ENCODE peak calls at places on chromosomes 7 and 10, in eight cellular contexts. One of them, this sample, is unnamed.

GRCh38 chr10:101367569-101368453 is 13.8 kb downstream of the BTRC start:
- DNase-seq in neural progenitor cell: no peak
- DNase-seq in GM10248: no peak
- DNase-seq in CD4-positive, alpha-beta T cell: no peak
- DNase-seq in lower lobe of right lung: no peak
- DNase-seq in cardiac fibroblast: peak; percentile 94
- DNase-seq in CD8-positive, alpha-beta T cell: no peak
- DNase-seq in body of pancreas: no peak
- DNase-seq in this sample: no peak

GRCh38 chr7:43914795-43915194 is 8.4 kb upstream of the URGCP start:
- DNase-seq in neural progenitor cell: no peak
- DNase-seq in GM10248: no peak
- DNase-seq in CD4-positive, alpha-beta T cell: no peak
- DNase-seq in lower lobe of right lung: no peak
- DNase-seq in cardiac fibroblast: no peak
- DNase-seq in CD8-positive, alpha-beta T cell: no peak
- DNase-seq in body of pancreas: no peak
- DNase-seq in this sample: no peak

GRCh38 chr7:6579446-6579845 is 2.2 kb downstream of the ZDHHC4 start:
- DNase-seq in neural progenitor cell: no peak
- DNase-seq in GM10248: no peak
- DNase-seq in CD4-positive, alpha-beta T cell: no peak
- DNase-seq in lower lobe of right lung: no peak
- DNase-seq in cardiac fibroblast: peak; percentile 42
- DNase-seq in CD8-positive, alpha-beta T cell: no peak
- DNase-seq in body of pancreas: no peak
- DNase-seq in this sample: no peak

GRCh38 chr10:124722812-124723783 is 21.1 kb downstream of the FAM53B start:
- DNase-seq in neural progenitor cell: no peak
- DNase-seq in GM10248: peak; percentile 91
- DNase-seq in CD4-positive, alpha-beta T cell: no peak
- DNase-seq in lower lobe of right lung: peak; percentile 63
- DNase-seq in cardiac fibroblast: no peak
- DNase-seq in CD8-positive, alpha-beta T cell: peak; percentile 28
- DNase-seq in body of pancreas: no peak
- DNase-seq in this sample: no peak

GRCh38 chr10:33193867-33194521 is 140.5 kb downstream of the NRP1 start:
- DNase-seq in neural progenitor cell: no peak
- DNase-seq in GM10248: no peak
- DNase-seq in CD4-positive, alpha-beta T cell: no peak
- DNase-seq in lower lobe of right lung: no peak
- DNase-seq in cardiac fibroblast: peak; percentile 92
- DNase-seq in CD8-positive, alpha-beta T cell: no peak
- DNase-seq in body of pancreas: no peak
- DNase-seq in this sample: no peak

GRCh38 chr10:33822774-33823173 is 488.3 kb upstream of the NRP1 start:
- DNase-seq in neural progenitor cell: no peak
- DNase-seq in GM10248: no peak
- DNase-seq in CD4-positive, alpha-beta T cell: no peak
- DNase-seq in lower lobe of right lung: no peak
- DNase-seq in cardiac fibroblast: peak; percentile 18
- DNase-seq in CD8-positive, alpha-beta T cell: no peak
- DNase-seq in body of pancreas: no peak
- DNase-seq in this sample: no peak

GRCh38 chr10:11578802-11579255 is 32.6 kb downstream of the USP6NL start:
- DNase-seq in neural progenitor cell: no peak
- DNase-seq in GM10248: peak; percentile 42
- DNase-seq in CD4-positive, alpha-beta T cell: no peak
- DNase-seq in lower lobe of right lung: no peak
- DNase-seq in cardiac fibroblast: no peak
- DNase-seq in CD8-positive, alpha-beta T cell: no peak
- DNase-seq in body of pancreas: no peak
- DNase-seq in this sample: no peak

GRCh38 chr7:151793531-151793935 is 83.4 kb downstream of the PRKAG2 start:
- DNase-seq in neural progenitor cell: no peak
- DNase-seq in GM10248: no peak
- DNase-seq in CD4-positive, alpha-beta T cell: no peak
- DNase-seq in lower lobe of right lung: peak; percentile 87
- DNase-seq in cardiac fibroblast: peak; percentile 16
- DNase-seq in CD8-positive, alpha-beta T cell: no peak
- DNase-seq in body of pancreas: peak; percentile 64
- DNase-seq in this sample: no peak

GRCh38 chr10:17649836-17650235 is 5.9 kb downstream of the STAM start:
- DNase-seq in neural progenitor cell: no peak
- DNase-seq in GM10248: no peak
- DNase-seq in CD4-positive, alpha-beta T cell: no peak
- DNase-seq in lower lobe of right lung: no peak
- DNase-seq in cardiac fibroblast: peak; percentile 80
- DNase-seq in CD8-positive, alpha-beta T cell: no peak
- DNase-seq in body of pancreas: no peak
- DNase-seq in this sample: no peak

GRCh38 chr10:125868372-125868975 is 12.6 kb downstream of the DHX32 start:
- DNase-seq in neural progenitor cell: peak; percentile 54
- DNase-seq in GM10248: peak; percentile 32
- DNase-seq in CD4-positive, alpha-beta T cell: no peak
- DNase-seq in lower lobe of right lung: no peak
- DNase-seq in cardiac fibroblast: peak; percentile 75
- DNase-seq in CD8-positive, alpha-beta T cell: no peak
- DNase-seq in body of pancreas: peak; percentile 48
- DNase-seq in this sample: no peak

GRCh38 chr7:141198191-141198958 is 124.5 kb downstream of the TMEM178B start:
- DNase-seq in neural progenitor cell: no peak
- DNase-seq in GM10248: no peak
- DNase-seq in CD4-positive, alpha-beta T cell: no peak
- DNase-seq in lower lobe of right lung: no peak
- DNase-seq in cardiac fibroblast: no peak
- DNase-seq in CD8-positive, alpha-beta T cell: no peak
- DNase-seq in body of pancreas: no peak
- DNase-seq in this sample: no peak

GRCh38 chr10:4257939-4258465 is 473.0 kb upstream of the KLF6 start:
- DNase-seq in neural progenitor cell: no peak
- DNase-seq in GM10248: no peak
- DNase-seq in CD4-positive, alpha-beta T cell: no peak
- DNase-seq in lower lobe of right lung: no peak
- DNase-seq in cardiac fibroblast: no peak
- DNase-seq in CD8-positive, alpha-beta T cell: no peak
- DNase-seq in body of pancreas: no peak
- DNase-seq in this sample: no peak

GRCh38 chr10:101888251-101888949 is 44.8 kb upstream of the KCNIP2 start:
- DNase-seq in neural progenitor cell: no peak
- DNase-seq in GM10248: no peak
- DNase-seq in CD4-positive, alpha-beta T cell: no peak
- DNase-seq in lower lobe of right lung: no peak
- DNase-seq in cardiac fibroblast: no peak
- DNase-seq in CD8-positive, alpha-beta T cell: no peak
- DNase-seq in body of pancreas: no peak
- DNase-seq in this sample: no peak

GRCh38 chr7:69739182-69739581 is 140.9 kb downstream of the AUTS2 start:
- DNase-seq in neural progenitor cell: no peak
- DNase-seq in GM10248: peak; percentile 39
- DNase-seq in CD4-positive, alpha-beta T cell: no peak
- DNase-seq in lower lobe of right lung: no peak
- DNase-seq in cardiac fibroblast: peak; percentile 5
- DNase-seq in CD8-positive, alpha-beta T cell: no peak
- DNase-seq in body of pancreas: peak; percentile 15
- DNase-seq in this sample: no peak

GRCh38 chr7:159119851-159120539 is 24.7 kb downstream of the VIPR2 start:
- DNase-seq in neural progenitor cell: no peak
- DNase-seq in GM10248: no peak
- DNase-seq in CD4-positive, alpha-beta T cell: no peak
- DNase-seq in lower lobe of right lung: no peak
- DNase-seq in cardiac fibroblast: no peak
- DNase-seq in CD8-positive, alpha-beta T cell: no peak
- DNase-seq in body of pancreas: no peak
- DNase-seq in this sample: no peak

GRCh38 chr10:76547352-76547972 is 1090.1 kb downstream of the KCNMA1 start:
- DNase-seq in neural progenitor cell: peak; percentile 89
- DNase-seq in GM10248: peak; percentile 38
- DNase-seq in CD4-positive, alpha-beta T cell: peak; percentile 3
- DNase-seq in lower lobe of right lung: peak; percentile 72
- DNase-seq in cardiac fibroblast: peak; percentile 89
- DNase-seq in CD8-positive, alpha-beta T cell: peak; percentile 1
- DNase-seq in body of pancreas: peak; percentile 87
- DNase-seq in this sample: peak; percentile 81

GRCh38 chr10:3274414-3274813 is 101.8 kb upstream of the PITRM1 start:
- DNase-seq in neural progenitor cell: no peak
- DNase-seq in GM10248: no peak
- DNase-seq in CD4-positive, alpha-beta T cell: no peak
- DNase-seq in lower lobe of right lung: no peak
- DNase-seq in cardiac fibroblast: no peak
- DNase-seq in CD8-positive, alpha-beta T cell: no peak
- DNase-seq in body of pancreas: no peak
- DNase-seq in this sample: no peak

GRCh38 chr10:133060881-133061280 is 26.8 kb upstream of the ADGRA1 start:
- DNase-seq in neural progenitor cell: no peak
- DNase-seq in GM10248: no peak
- DNase-seq in CD4-positive, alpha-beta T cell: no peak
- DNase-seq in lower lobe of right lung: no peak
- DNase-seq in cardiac fibroblast: no peak
- DNase-seq in CD8-positive, alpha-beta T cell: no peak
- DNase-seq in body of pancreas: no peak
- DNase-seq in this sample: no peak
- TF ChIP-seq CTCF in neural progenitor cell: no peak
- TF ChIP-seq CTCF in GM10248: no peak
- TF ChIP-seq CTCF in CD4-positive, alpha-beta T cell: no peak
- TF ChIP-seq CTCF in lower lobe of right lung: no peak
- TF ChIP-seq CTCF in cardiac fibroblast: no peak
- TF ChIP-seq CTCF in CD8-positive, alpha-beta T cell: no peak
- TF ChIP-seq CTCF in body of pancreas: no peak
- TF ChIP-seq CTCF in this sample: no peak

DNA sequence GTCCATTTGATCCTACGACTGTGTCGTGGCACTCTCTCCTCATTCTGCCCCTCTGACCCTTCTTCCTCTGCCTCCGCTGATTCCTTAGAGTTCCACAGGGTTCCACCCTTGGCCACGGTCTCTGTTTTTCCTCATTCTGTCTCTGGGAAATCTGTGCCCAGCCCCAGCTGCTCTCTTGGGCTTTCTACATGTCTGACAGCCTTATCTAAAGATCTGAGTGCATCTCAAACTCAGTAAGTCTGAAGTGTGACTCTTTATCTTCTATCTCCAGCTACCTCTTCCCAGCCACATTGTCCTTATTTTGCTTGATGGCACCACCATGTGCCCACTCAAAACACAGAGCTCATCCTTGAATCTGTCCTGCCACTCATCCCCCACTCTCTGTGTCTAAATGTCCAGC is 62.1 kb upstream of the AQP1 start:
- DNase-seq in neural progenitor cell: no peak
- DNase-seq in GM10248: no peak
- DNase-seq in CD4-positive, alpha-beta T cell: no peak
- DNase-seq in lower lobe of right lung: no peak
- DNase-seq in cardiac fibroblast: no peak
- DNase-seq in CD8-positive, alpha-beta T cell: no peak
- DNase-seq in body of pancreas: no peak
- DNase-seq in this sample: no peak
- TF ChIP-seq CTCF in neural progenitor cell: no peak
- TF ChIP-seq CTCF in GM10248: no peak
- TF ChIP-seq CTCF in CD4-positive, alpha-beta T cell: no peak
- TF ChIP-seq CTCF in lower lobe of right lung: no peak
- TF ChIP-seq CTCF in cardiac fibroblast: no peak
- TF ChIP-seq CTCF in CD8-positive, alpha-beta T cell: no peak
- TF ChIP-seq CTCF in body of pancreas: no peak
- TF ChIP-seq CTCF in this sample: no peak

DNA sequence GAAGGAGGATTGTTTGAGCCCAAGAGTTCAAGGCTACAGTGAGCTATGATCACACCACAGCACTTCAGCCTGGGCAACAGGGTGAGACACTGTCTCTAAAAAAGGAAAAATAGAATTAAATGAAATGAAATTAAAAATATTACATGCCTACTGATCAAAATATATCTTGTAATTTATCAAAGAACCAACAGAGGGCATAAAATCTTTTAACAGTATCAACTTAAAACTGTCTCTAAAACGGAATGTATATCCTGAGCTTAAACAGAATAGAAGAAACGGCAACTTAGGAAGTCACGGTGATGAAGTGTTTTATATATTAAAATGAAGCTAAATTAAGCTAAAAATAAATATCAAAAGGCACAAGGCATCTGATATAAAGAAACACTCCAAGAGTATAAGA is 78.8 kb downstream of the MTPAP start:
- DNase-seq in neural progenitor cell: no peak
- DNase-seq in GM10248: no peak
- DNase-seq in CD4-positive, alpha-beta T cell: no peak
- DNase-seq in lower lobe of right lung: no peak
- DNase-seq in cardiac fibroblast: peak; percentile 18
- DNase-seq in CD8-positive, alpha-beta T cell: no peak
- DNase-seq in body of pancreas: no peak
- DNase-seq in this sample: no peak
- TF ChIP-seq CTCF in neural progenitor cell: peak; percentile 4
- TF ChIP-seq CTCF in GM10248: no peak
- TF ChIP-seq CTCF in CD4-positive, alpha-beta T cell: no peak
- TF ChIP-seq CTCF in lower lobe of right lung: no peak
- TF ChIP-seq CTCF in cardiac fibroblast: no peak
- TF ChIP-seq CTCF in CD8-positive, alpha-beta T cell: peak; percentile 18
- TF ChIP-seq CTCF in body of pancreas: no peak
- TF ChIP-seq CTCF in this sample: no peak

GRCh38 chr10:50576245-50576815 is 47.4 kb downstream of the SGMS1 start:
- DNase-seq in neural progenitor cell: no peak
- DNase-seq in GM10248: no peak
- DNase-seq in CD4-positive, alpha-beta T cell: no peak
- DNase-seq in lower lobe of right lung: no peak
- DNase-seq in cardiac fibroblast: peak; percentile 57
- DNase-seq in CD8-positive, alpha-beta T cell: no peak
- DNase-seq in body of pancreas: no peak
- DNase-seq in this sample: no peak

GRCh38 chr10:50572017-50572491 is 51.7 kb downstream of the SGMS1 start:
- DNase-seq in neural progenitor cell: no peak
- DNase-seq in GM10248: no peak
- DNase-seq in CD4-positive, alpha-beta T cell: no peak
- DNase-seq in lower lobe of right lung: no peak
- DNase-seq in cardiac fibroblast: no peak
- DNase-seq in CD8-positive, alpha-beta T cell: no peak
- DNase-seq in body of pancreas: no peak
- DNase-seq in this sample: no peak

GRCh38 chr10:50574932-50575331 is 48.8 kb downstream of the SGMS1 start:
- DNase-seq in neural progenitor cell: no peak
- DNase-seq in GM10248: no peak
- DNase-seq in CD4-positive, alpha-beta T cell: no peak
- DNase-seq in lower lobe of right lung: no peak
- DNase-seq in cardiac fibroblast: no peak
- DNase-seq in CD8-positive, alpha-beta T cell: no peak
- DNase-seq in body of pancreas: no peak
- DNase-seq in this sample: no peak

GRCh38 chr10:50575477-50576244 is 48.1 kb downstream of the SGMS1 start:
- DNase-seq in neural progenitor cell: no peak
- DNase-seq in GM10248: no peak
- DNase-seq in CD4-positive, alpha-beta T cell: no peak
- DNase-seq in lower lobe of right lung: no peak
- DNase-seq in cardiac fibroblast: no peak
- DNase-seq in CD8-positive, alpha-beta T cell: no peak
- DNase-seq in body of pancreas: no peak
- DNase-seq in this sample: no peak

DNA sequence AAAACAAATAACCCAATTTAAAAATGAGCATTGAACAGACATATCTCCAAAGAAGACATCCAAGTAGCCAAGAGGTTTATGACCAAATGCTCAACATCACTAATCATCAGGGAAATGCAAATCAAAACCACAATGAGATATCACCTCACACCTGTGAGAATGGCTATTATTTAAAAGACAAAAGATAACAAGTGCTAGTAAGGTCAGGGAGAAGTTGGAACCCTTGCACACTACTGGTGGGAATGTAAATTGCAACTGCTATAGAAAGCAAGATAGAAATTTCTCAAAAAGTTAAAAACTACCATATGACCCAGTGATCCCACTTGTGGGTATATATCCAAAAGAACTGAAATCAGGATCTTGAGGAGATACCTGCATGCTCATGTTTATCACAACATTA is 49.5 kb downstream of the SGMS1 start:
- DNase-seq in neural progenitor cell: no peak
- DNase-seq in GM10248: no peak
- DNase-seq in CD4-positive, alpha-beta T cell: no peak
- DNase-seq in lower lobe of right lung: no peak
- DNase-seq in cardiac fibroblast: no peak
- DNase-seq in CD8-positive, alpha-beta T cell: no peak
- DNase-seq in body of pancreas: no peak
- DNase-seq in this sample: no peak
- TF ChIP-seq CTCF in neural progenitor cell: peak; percentile 34
- TF ChIP-seq CTCF in GM10248: no peak
- TF ChIP-seq CTCF in CD4-positive, alpha-beta T cell: no peak
- TF ChIP-seq CTCF in lower lobe of right lung: no peak
- TF ChIP-seq CTCF in cardiac fibroblast: peak; percentile 24
- TF ChIP-seq CTCF in CD8-positive, alpha-beta T cell: no peak
- TF ChIP-seq CTCF in body of pancreas: no peak
- TF ChIP-seq CTCF in this sample: no peak